ENCODE peak calls at places on chromosomes 3 and 15, in four cellular contexts. W is PC-3, U is neuronal stem cell, X is SK-N-SH. N is an unnamed sample.

GRCh38 chr3:156291269-156292123 is 171.1 kb downstream of the KCNAB1 start:
- DNase-seq in W (no peak), U (peak), X (peak), N (peak)

GRCh38 chr3:48398701-48399386 is 26.8 kb downstream of the FBXW12 start:
- DNase-seq in W (no peak), U (no peak), X (peak), N (peak)

GRCh38 chr3:10783360-10784346 is 32.4 kb upstream of the SLC6A11 start:
- DNase-seq in W (peak), U (peak), X (peak), N (peak)

GRCh38 chr15:82543155-82543554 is 2.9 kb upstream of the RPS17 start:
- DNase-seq in W (no peak), U (peak), X (no peak), N (peak)

GRCh38 chr15:64634576-64635485 is 140.6 kb downstream of the RBPMS2 start:
- DNase-seq in W (no peak), U (peak), X (no peak), N (peak)

GRCh38 chr15:83919319-83919830 is 265.5 kb downstream of the ADAMTSL3 start:
- DNase-seq in W (no peak), U (no peak), X (no peak), N (no peak)

GRCh38 chr3:126313580-126314304 is 43.5 kb downstream of the KLF15 start:
- DNase-seq in W (no peak), U (no peak), X (no peak), N (peak)

GRCh38 chr3:36792342-36792741 is 28.0 kb upstream of the DCLK3 start:
- DNase-seq in W (peak), U (peak), X (peak), N (peak)

GRCh38 chr3:184148065-184148464 is 7.1 kb upstream of the DVL3 start:
- DNase-seq in W (no peak), U (no peak), X (no peak), N (no peak)

GRCh38 chr3:162224736-162225135 is 728.1 kb downstream of the OTOL1 start:
- DNase-seq in W (no peak), U (no peak), X (no peak), N (no peak)

GRCh38 chr15:92140802-92141201 is 252.9 kb upstream of the ST8SIA2 start:
- DNase-seq in W (peak), U (no peak), X (no peak), N (no peak)

GRCh38 chr15:62647195-62647865 is 395.2 kb upstream of the TPM1 start:
- DNase-seq in W (peak), U (no peak), X (no peak), N (no peak)

GRCh38 chr3:414063-414462 is 217.5 kb downstream of the CHL1 start:
- DNase-seq in W (peak), U (no peak), X (no peak), N (no peak)

GRCh38 chr3:99128740-99129505 is 227.4 kb upstream of the DCBLD2 start:
- DNase-seq in W (peak), U (no peak), X (no peak), N (no peak)

GRCh38 chr3:147411777-147412176 is 2.6 kb downstream of the ZIC1 start:
- DNase-seq in W (no peak), U (peak), X (no peak), N (peak)
- H3K9ac ChIP-seq in W (no peak), U (no peak), X (no peak), N (no peak)

GRCh38 chr3:16508591-16508995 is 4.9 kb downstream of the RFTN1 start:
- DNase-seq in W (no peak), U (no peak), X (no peak), N (no peak)
- H3K4me3 ChIP-seq in W (no peak), U (no peak), X (no peak), N (no peak)

GRCh38 chr15:41788262-41788661 is 14.0 kb downstream of the MAPKBP1 start:
- DNase-seq in W (no peak), U (no peak), X (no peak), N (no peak)

GRCh38 chr15:41790756-41791546 is 16.7 kb downstream of the MAPKBP1 start:
- DNase-seq in W (peak), U (no peak), X (no peak), N (no peak)

GRCh38 chr15:41790169-41790568 is 15.9 kb downstream of the MAPKBP1 start:
- DNase-seq in W (no peak), U (no peak), X (no peak), N (no peak)

GRCh38 chr15:41789237-41789636 is 15.0 kb downstream of the MAPKBP1 start:
- DNase-seq in W (no peak), U (no peak), X (no peak), N (no peak)

DNA sequence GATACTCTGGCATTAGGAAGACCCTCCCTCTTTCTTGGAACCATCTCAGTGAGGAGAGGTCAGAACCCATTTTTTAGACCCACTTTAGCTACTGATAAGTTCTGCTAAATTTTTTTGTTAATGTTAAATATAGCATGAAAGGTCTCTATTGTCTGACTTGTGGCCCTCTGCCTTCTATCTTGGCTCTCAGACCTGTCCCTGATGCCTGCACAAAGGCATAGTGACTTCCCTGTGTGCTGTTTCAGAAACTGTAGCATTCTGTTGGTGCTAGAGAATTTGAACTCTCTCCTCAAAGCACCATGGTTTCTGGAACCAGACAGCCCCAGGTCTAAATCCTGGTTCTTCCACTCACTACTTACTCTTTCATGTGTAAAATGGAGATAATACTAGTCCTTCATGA is 15.4 kb downstream of the MAPKBP1 start:
- DNase-seq in W (no peak), U (no peak), X (no peak), N (no peak)
- H3K27ac ChIP-seq in W (peak), U (no peak), X (no peak), N (no peak)

DNA sequence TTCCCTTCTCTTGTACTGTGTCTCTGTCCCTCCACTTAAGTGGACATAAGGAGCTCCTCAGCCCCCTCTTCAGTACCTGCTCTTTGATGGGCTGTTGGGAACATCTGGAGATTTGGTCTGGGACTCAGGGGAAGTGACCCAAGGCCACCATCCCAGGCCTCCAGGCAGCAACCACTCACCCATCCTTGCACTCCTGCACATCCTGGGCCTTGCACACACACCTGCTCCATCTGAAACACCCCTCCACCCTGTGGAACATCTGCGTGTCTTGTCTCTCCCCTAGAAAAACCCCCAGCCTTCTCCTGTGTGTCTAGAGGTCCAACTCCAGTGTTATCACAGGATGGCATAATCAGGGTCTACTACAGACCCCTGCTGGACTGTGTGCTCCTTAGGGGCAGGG is 74.3 kb downstream of the ABTB1 start:
- DNase-seq in W (no peak), U (no peak), X (no peak), N (no peak)
- H3K9ac ChIP-seq in W (peak), U (no peak), X (no peak), N (no peak)

DNA sequence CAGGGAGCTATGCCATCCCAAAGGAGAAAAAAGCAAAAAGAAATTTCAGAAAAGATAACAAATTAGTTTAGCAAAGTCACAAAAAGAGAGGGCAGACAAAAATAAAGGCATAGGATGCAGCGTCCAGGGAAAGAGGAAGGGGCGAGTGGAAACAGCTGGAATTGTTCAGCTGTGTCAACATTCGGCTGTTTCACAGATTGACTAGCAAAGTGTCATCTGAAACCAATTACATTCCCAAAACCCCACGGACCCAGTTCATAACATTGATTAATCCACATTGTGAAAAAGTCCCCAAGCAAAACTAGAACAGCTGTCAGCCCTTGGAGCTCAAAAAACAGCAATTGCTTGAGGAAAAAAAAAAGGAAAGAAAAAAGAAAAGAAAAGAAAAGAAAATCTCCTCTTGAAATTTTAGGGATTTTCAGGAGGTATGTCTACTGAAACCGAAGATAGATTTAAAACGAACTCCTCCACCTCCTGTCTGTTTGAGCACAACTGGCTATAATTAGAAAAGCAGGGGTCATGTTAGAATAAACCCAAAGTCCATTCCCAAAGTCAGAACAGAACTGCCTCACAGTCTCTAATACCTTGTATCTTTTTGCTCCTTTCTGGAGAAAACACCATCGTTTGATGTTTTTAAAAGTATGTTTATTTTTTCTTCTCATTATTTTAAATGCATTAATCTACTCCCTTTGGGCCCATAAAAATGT is 159.6 kb downstream of the RORA start:
- DNase-seq in W (no peak), U (no peak), X (peak), N (no peak)
- H3K4me3 ChIP-seq in W (no peak), U (no peak), X (no peak), N (no peak)

GRCh38 chr15:37777006-37777405 is 157.4 kb upstream of the TMCO5A start:
- DNase-seq in W (no peak), U (no peak), X (no peak), N (no peak)

GRCh38 chr15:37774961-37775360 is 159.5 kb upstream of the TMCO5A start:
- DNase-seq in W (no peak), U (no peak), X (no peak), N (no peak)

GRCh38 chr15:37767841-37768455 is 166.5 kb upstream of the TMCO5A start:
- DNase-seq in W (peak), U (no peak), X (no peak), N (no peak)

GRCh38 chr15:37771462-37771861 is 163.0 kb upstream of the TMCO5A start:
- DNase-seq in W (peak), U (no peak), X (no peak), N (no peak)

DNA sequence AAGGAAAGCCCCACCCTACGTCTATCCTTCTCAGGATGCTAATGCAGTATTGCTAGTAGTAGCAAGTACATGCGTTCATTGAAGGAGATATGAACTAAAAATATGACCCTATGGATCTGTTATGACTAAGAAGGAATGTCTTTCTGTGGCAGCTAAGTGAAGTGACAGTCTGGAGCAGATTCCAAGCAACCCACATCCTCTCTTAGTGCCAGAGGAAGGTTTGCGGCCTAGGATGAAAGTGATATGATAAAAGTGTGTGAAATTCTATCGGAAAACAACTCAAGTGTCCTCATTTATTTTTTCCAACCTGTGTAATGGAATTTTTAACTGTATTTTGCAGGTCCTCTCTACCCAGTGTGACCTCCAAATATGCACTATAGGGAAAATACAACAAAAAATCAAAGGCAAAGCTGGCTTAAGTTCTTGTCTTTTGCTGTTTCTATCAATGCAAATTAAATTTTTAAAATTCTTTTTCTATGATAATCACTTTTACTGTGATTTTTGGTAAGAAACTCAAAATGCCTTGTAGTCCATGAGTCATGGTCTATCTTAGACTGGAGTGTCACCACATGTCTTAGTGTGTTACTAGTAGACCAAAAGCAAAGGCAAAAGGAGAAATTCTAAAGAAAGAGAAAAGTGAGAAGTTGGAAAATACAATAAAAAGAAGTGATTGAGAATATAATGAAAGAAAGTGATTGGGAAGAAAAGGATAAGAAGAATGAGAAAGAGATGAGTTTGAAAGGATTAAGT is 161.2 kb upstream of the TMCO5A start:
- DNase-seq in W (peak), U (no peak), X (no peak), N (no peak)
- H3K27ac ChIP-seq in W (no peak), U (no peak), X (peak), N (no peak)

DNA sequence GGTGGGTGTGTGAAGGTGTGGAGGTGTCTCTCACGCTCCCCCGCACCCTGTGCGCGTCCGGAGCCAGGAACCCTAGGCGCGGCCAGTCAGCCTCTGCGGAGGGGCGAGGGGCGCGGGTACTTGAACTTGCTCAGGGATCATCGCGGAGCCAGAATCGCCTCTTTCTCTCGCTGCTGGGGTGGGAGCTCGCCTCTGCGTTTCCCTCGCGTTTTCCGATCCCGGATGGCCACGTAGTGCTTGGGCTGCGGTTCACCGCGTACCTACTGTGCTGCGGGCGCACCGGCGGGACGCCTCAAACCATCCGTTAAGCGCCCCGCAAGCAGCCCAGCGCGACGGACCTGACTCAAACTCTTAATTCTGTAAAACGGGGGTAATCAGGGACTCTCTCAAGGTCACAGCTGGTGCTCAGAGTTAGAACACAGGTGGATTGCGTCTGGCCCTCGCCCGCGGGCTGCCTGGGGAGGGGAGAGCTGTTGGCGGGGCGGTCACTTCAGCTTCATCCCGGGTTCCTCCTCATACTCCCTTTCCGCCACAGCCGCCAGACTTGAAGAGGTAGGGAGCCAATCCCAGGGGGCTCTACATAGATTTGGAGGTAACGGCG is 686 bp downstream of the MYRIP start:
- DNase-seq in W (no peak), U (peak), X (no peak), N (peak)
- H3K9ac ChIP-seq in W (no peak), U (peak), X (no peak), N (no peak)